ENCODE peak calls at places on chromosomes 13 and 19, in ten cellular contexts. B is right cardiac atrium, P is NCI-H1105 treated with DMSO at 0.1 percent for 48 hours, C is left colon, F is fibroblast of gingiva, L is endothelial cell, N is Ammon's horn, Y is astrocyte of the spinal cord, D is stomach, Q is brain pericyte. I is an unnamed sample.
A peak's percentile ranks its signal among the peaks of the same experiment; 100 is the strongest.

GRCh38 chr13:109412232-109412935 is 374.0 kb downstream of the IRS2 start:
- DNase-seq in B (peak; percentile 47), P (peak; percentile 88), C (peak; percentile 34), F (peak; percentile 22), L (peak; percentile 47), N (peak; percentile 81), Y (peak; percentile 80), D (peak; percentile 34), Q (peak; percentile 2), I (peak; percentile 49)

GRCh38 chr19:41366089-41366488 is 2.1 kb upstream of the B9D2 start:
- DNase-seq in B (no peak), P (no peak), C (no peak), F (no peak), L (no peak), N (no peak), Y (no peak), D (no peak), Q (no peak), I (no peak)

GRCh38 chr19:41351339-41352245 is 2.1 kb downstream of the TGFB1 start:
- DNase-seq in B (peak; percentile 79), P (peak; percentile 6), C (peak; percentile 79), F (no peak), L (peak; percentile 63), N (peak; percentile 50), Y (peak; percentile 60), D (peak; percentile 59), Q (no peak), I (peak; percentile 57)

GRCh38 chr19:518292-519231 is 11.3 kb downstream of the TPGS1 start:
- DNase-seq in B (peak; percentile 17), P (no peak), C (peak; percentile 63), F (no peak), L (no peak), N (no peak), Y (no peak), D (no peak), Q (no peak), I (peak; percentile 46)

GRCh38 chr19:45294291-45295029 is 28.2 kb downstream of the CKM start:
- DNase-seq in B (peak; percentile 56), P (no peak), C (no peak), F (no peak), L (no peak), N (peak; percentile 73), Y (no peak), D (no peak), Q (no peak), I (no peak)

GRCh38 chr19:10848208-10848843 is at the start of gene C19orf38:
- DNase-seq in B (no peak), P (no peak), C (no peak), F (no peak), L (no peak), N (no peak), Y (no peak), D (no peak), Q (no peak), I (no peak)

GRCh38 chr13:25966086-25966485 is 85.7 kb downstream of the SHISA2 start:
- DNase-seq in B (no peak), P (no peak), C (no peak), F (no peak), L (no peak), N (no peak), Y (no peak), D (no peak), Q (no peak), I (no peak)

GRCh38 chr19:37551123-37551993 is 43.2 kb downstream of the ZNF571 start:
- DNase-seq in B (peak; percentile 33), P (no peak), C (peak; percentile 52), F (peak; percentile 67), L (peak; percentile 10), N (no peak), Y (peak; percentile 70), D (no peak), Q (no peak), I (peak; percentile 29)

GRCh38 chr19:50252111-50252886 is 48.9 kb downstream of the MYH14 start:
- DNase-seq in B (no peak), P (no peak), C (peak; percentile 28), F (no peak), L (no peak), N (peak; percentile 34), Y (no peak), D (no peak), Q (no peak), I (no peak)

GRCh38 chr13:99085139-99085845 is 107.4 kb upstream of the DOCK9 start:
- DNase-seq in B (no peak), P (no peak), C (peak; percentile 24), F (no peak), L (peak; percentile 15), N (no peak), Y (no peak), D (no peak), Q (no peak), I (no peak)

GRCh38 chr13:35165205-35165604 is 223.1 kb downstream of the NBEA start:
- DNase-seq in B (no peak), P (no peak), C (no peak), F (no peak), L (no peak), N (no peak), Y (no peak), D (no peak), Q (no peak), I (no peak)

GRCh38 chr19:46841458-46842083 is 9.1 kb downstream of the AP2S1 start:
- DNase-seq in B (peak; percentile 80), P (no peak), C (no peak), F (no peak), L (no peak), N (no peak), Y (peak; percentile 32), D (peak; percentile 35), Q (no peak), I (peak; percentile 45)

GRCh38 chr13:100544866-100545683 is 43.5 kb downstream of the GGACT start:
- DNase-seq in B (peak; percentile 61), P (no peak), C (no peak), F (no peak), L (no peak), N (peak; percentile 76), Y (no peak), D (peak; percentile 59), Q (peak; percentile 59), I (no peak)

GRCh38 chr13:36839281-36839680 is 20.3 kb downstream of the RFXAP start:
- DNase-seq in B (no peak), P (no peak), C (no peak), F (no peak), L (no peak), N (no peak), Y (no peak), D (no peak), Q (no peak), I (no peak)

GRCh38 chr19:34269968-34270621 is 15.7 kb downstream of the GARRE1 start:
- DNase-seq in B (peak; percentile 70), P (no peak), C (peak; percentile 43), F (peak; percentile 7), L (peak; percentile 54), N (peak; percentile 76), Y (peak; percentile 65), D (peak; percentile 40), Q (no peak), I (peak; percentile 39)

GRCh38 chr13:80881495-80882482 is 540.9 kb upstream of the SPRY2 start:
- DNase-seq in B (no peak), P (peak; percentile 83), C (no peak), F (no peak), L (no peak), N (no peak), Y (no peak), D (no peak), Q (no peak), I (no peak)

GRCh38 chr13:114339779-114340534 is 25.7 kb downstream of the CHAMP1 start:
- DNase-seq in B (no peak), P (peak; percentile 79), C (peak; percentile 52), F (peak; percentile 75), L (no peak), N (peak; percentile 49), Y (peak; percentile 22), D (peak; percentile 53), Q (no peak), I (peak; percentile 79)

GRCh38 chr19:16076154-16076957 is at the start of gene TPM4:
- DNase-seq in B (peak; percentile 95), P (peak; percentile 73), C (peak; percentile 90), F (peak; percentile 98), L (peak; percentile 87), N (peak; percentile 85), Y (peak; percentile 98), D (peak; percentile 84), Q (peak; percentile 90), I (peak; percentile 75)

GRCh38 chr13:79212064-79212619 is 193.9 kb downstream of the RBM26 start:
- DNase-seq in B (no peak), P (peak; percentile 36), C (no peak), F (no peak), L (no peak), N (no peak), Y (no peak), D (no peak), Q (no peak), I (no peak)

I was measured in small intestine.